ENCODE peak calls at places on chromosomes 3 and 15, in four cellular contexts. N is sigmoid colon; E is foreskin keratinocyte; L is CD8-positive, alpha-beta T cell. M is an unnamed sample.

GRCh38 chr3:9500108-9501050 is 53.2 kb downstream of the LHFPL4 start:
- DNase-seq in L (peak), N (no peak), E (peak), M (no peak)

GRCh38 chr3:46725663-46726314 is 8.1 kb upstream of the PRSS50 start:
- DNase-seq in E (no peak), L (no peak), N (no peak), M (peak)

GRCh38 chr3:94671078-94671477 is 608.2 kb downstream of the NSUN3 start:
- DNase-seq in E (peak), L (no peak), N (no peak), M (no peak)

GRCh38 chr15:77027697-77028450 is 32.9 kb downstream of the PSTPIP1 start:
- DNase-seq in L (peak), E (no peak), N (peak), M (peak)

GRCh38 chr3:30741870-30742269 is 135.5 kb downstream of the TGFBR2 start:
- DNase-seq in E (no peak), L (no peak), N (no peak), M (no peak)

GRCh38 chr3:131620977-131621376 is 118.2 kb upstream of the MRPL3 start:
- DNase-seq in E (no peak), N (no peak), L (no peak), M (no peak)

GRCh38 chr15:72365844-72366243 is 10.0 kb downstream of the HEXA start:
- DNase-seq in L (no peak), N (no peak), E (no peak), M (no peak)

GRCh38 chr3:12442654-12443501 is 41.4 kb upstream of the TSEN2 start:
- DNase-seq in N (peak), E (no peak), L (no peak), M (peak)

GRCh38 chr3:186605078-186605477 is 7.8 kb upstream of the AHSG start:
- DNase-seq in E (peak), N (no peak), L (no peak), M (no peak)

GRCh38 chr3:195556390-195556789 is 13.3 kb upstream of the PPP1R2 start:
- DNase-seq in N (no peak), E (no peak), L (no peak), M (no peak)
- TF ChIP-seq CTCF in N (no peak), E (peak), L (peak), M (no peak)

GRCh38 chr3:78741066-78741645 is 1026.6 kb downstream of the ROBO1 start:
- DNase-seq in E (no peak), N (no peak), L (no peak), M (no peak)
- TF ChIP-seq CTCF in E (peak), N (peak), L (peak), M (no peak)

DNA sequence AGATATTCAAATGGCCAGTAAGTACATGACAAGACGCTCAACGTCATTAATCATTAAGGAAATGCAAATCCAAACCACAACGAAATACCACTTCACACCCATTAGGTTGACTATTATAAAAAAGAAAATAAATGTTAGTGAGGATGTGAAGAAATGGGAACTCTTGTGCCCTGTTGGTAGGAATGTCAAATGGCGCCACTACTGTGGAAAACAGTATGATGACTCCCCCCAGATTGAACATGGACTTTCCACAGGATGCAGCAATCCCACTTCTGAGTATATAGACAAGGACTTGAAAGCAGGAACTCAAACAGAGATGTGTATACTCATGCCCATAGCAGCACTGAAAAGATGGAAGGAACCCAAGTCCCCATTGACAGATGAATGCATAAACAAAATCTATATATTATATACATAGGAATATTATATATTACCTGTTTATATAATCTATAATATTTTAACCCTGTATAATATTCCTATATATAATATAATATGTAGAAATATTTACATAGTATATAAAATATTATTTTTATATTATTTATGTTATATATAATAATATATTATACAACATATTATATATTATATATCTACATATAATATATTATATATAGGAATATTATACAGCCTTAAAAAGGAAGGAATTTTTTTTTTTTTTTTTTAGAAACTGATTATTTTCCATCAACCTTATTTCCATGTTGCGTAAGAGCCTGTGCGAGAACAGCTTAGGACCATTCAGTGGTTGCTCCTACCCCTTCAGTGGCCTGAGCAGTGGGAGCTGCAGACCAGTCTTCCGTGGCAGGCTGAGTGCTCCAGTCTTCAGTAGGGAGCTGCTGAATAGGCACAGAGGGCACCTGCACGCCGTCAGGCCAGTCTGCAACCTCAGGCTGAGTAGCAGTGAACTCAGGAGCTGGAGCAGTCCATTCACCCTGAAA is 17.6 kb upstream of the PIGZ start:
- DNase-seq in N (peak), E (no peak), L (no peak), M (no peak)
- TF ChIP-seq CTCF in N (no peak), E (peak), L (no peak), M (no peak)

GRCh38 chr3:37308247-37308646 is 133.9 kb upstream of the LRRFIP2 start:
- DNase-seq in N (no peak), E (no peak), L (no peak), M (no peak)
- TF ChIP-seq CTCF in N (peak), E (peak), L (peak), M (no peak)

GRCh38 chr3:144295619-144296018 is 324.0 kb downstream of the DIPK2A start:
- DNase-seq in E (peak), N (no peak), L (no peak), M (no peak)
- TF ChIP-seq CTCF in E (no peak), N (no peak), L (no peak), M (no peak)

DNA sequence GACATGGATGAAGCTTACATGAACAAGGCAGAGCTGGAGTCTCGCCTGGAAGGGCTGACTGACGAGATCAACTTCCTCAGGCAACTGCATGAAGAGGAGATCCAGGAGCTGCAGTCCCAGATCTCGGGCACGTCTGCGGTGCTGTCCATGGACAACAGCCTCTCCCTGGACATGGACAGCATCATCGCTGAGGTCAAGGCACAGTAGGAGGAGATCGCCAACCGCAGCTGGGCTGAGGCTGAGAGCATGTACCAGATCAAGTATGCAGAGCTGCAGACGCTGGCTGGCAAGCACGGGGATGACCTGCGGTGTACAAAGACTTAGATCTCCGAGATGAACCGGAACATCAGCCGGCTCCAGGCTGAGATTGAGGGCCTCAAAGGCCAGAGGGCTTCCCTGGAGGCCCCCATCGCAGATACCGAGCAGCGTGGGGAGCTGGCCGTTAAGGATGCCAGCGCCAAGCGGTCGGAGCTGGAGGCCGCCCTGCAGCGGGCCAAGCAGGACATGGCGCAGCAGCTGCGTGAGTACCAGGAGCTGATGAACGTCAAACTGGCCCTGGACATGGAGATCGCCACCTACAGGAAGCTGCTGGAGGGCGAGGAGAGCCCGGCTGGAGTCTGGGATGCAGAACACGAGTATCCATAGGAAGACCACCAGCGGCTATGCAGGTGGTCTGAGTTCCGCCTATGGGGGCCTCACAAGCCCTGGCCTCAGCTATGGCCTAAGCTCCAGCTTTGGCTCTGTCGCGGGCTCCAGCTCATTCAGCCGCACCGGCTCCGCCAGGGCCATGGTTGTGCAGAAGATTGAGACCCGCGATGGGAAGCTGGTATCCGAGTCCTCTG is 77.6 kb downstream of the CLDN11 start:
- DNase-seq in E (no peak), N (no peak), L (no peak), M (no peak)
- TF ChIP-seq CTCF in E (no peak), N (no peak), L (no peak), M (no peak)

GRCh38 chr3:138049157-138049919 is 39.4 kb downstream of the CLDN18 start:
- DNase-seq in N (no peak), L (no peak), E (peak), M (no peak)
- TF ChIP-seq CTCF in N (no peak), L (no peak), E (peak), M (no peak)

M was measured in coronary artery.